ENCODE peak calls at places on chromosomes 11 and 22, in eight cellular contexts. L, A, E, X, T, U, Z and S are unnamed samples.
A peak's percentile ranks its signal among the peaks of the same experiment; 100 is the strongest.

GRCh38 chr11:69825941-69826340 is 6.7 kb upstream of the FGF3 start:
- DNase-seq in L (no peak), A (no peak), E (no peak), X (no peak), T (no peak), U (no peak), Z (no peak), S (no peak)

GRCh38 chr11:69018924-69019323 is 5.9 kb upstream of the MRGPRF start:
- DNase-seq in L (peak; percentile 76), A (no peak), E (no peak), X (no peak), T (no peak), U (no peak), Z (peak; percentile 82), S (no peak)

GRCh38 chr22:20577045-20577444 is 69.6 kb downstream of the MED15 start:
- DNase-seq in L (no peak), A (no peak), E (no peak), X (no peak), T (no peak), U (no peak), Z (no peak), S (no peak)

GRCh38 chr22:35411112-35411511 is 11.2 kb downstream of the MCM5 start:
- DNase-seq in L (no peak), A (no peak), E (no peak), X (no peak), T (no peak), U (no peak), Z (no peak), S (no peak)

GRCh38 chr22:36541831-36542391 is 12.9 kb upstream of the EIF3D start:
- DNase-seq in L (peak; percentile 95), A (no peak), E (peak; percentile 45), X (peak; percentile 64), T (no peak), U (no peak), Z (peak; percentile 97), S (peak; percentile 81)

GRCh38 chr11:83951521-83951920 is 665.4 kb upstream of the CCDC90B start:
- DNase-seq in L (no peak), A (no peak), E (no peak), X (no peak), T (no peak), U (no peak), Z (no peak), S (no peak)

GRCh38 chr11:85718991-85719807 is 33.2 kb upstream of the CCDC89 start:
- DNase-seq in L (peak; percentile 100), A (peak; percentile 82), E (peak; percentile 45), X (peak; percentile 82), T (no peak), U (peak; percentile 73), Z (peak; percentile 100), S (peak; percentile 93)

GRCh38 chr11:57798905-57799559 is 37.4 kb downstream of the CTNND1 start:
- DNase-seq in L (peak; percentile 68), A (peak; percentile 86), E (peak; percentile 78), X (peak; percentile 94), T (no peak), U (peak; percentile 57), Z (peak; percentile 73), S (no peak)

GRCh38 chr11:121829159-121829643 is 286.8 kb downstream of the BLID start:
- DNase-seq in L (peak; percentile 100), A (no peak), E (peak; percentile 28), X (peak; percentile 21), T (peak; percentile 7), U (peak; percentile 48), Z (peak; percentile 100), S (peak; percentile 99)

GRCh38 chr11:90476442-90477007 is 253.7 kb upstream of the CHORDC1 start:
- DNase-seq in L (peak; percentile 29), A (no peak), E (peak; percentile 43), X (peak; percentile 21), T (no peak), U (peak; percentile 30), Z (peak; percentile 54), S (peak; percentile 43)

GRCh38 chr22:46376908-46377565 is 41.5 kb downstream of the TRMU start:
- DNase-seq in L (no peak), A (peak; percentile 69), E (no peak), X (no peak), T (no peak), U (no peak), Z (no peak), S (no peak)

GRCh38 chr22:34993548-34993947 is 72.4 kb upstream of the ISX start:
- DNase-seq in L (no peak), A (no peak), E (no peak), X (no peak), T (no peak), U (no peak), Z (no peak), S (no peak)

GRCh38 chr11:35927730-35928129 is 16.1 kb upstream of the LDLRAD3 start:
- DNase-seq in L (peak; percentile 51), A (peak; percentile 86), E (peak; percentile 60), X (no peak), T (no peak), U (peak; percentile 54), Z (peak; percentile 63), S (peak; percentile 5)

GRCh38 chr11:34682822-34683221 is 61.9 kb downstream of the EHF start:
- DNase-seq in L (peak; percentile 56), A (no peak), E (no peak), X (peak; percentile 38), T (no peak), U (no peak), Z (peak; percentile 66), S (no peak)

GRCh38 chr22:40346178-40347064 is at the start of gene ADSL:
- DNase-seq in L (peak; percentile 69), A (peak; percentile 96), E (peak; percentile 94), X (peak; percentile 47), T (peak; percentile 63), U (peak; percentile 93), Z (peak; percentile 84), S (peak; percentile 74)

GRCh38 chr11:12769834-12770345 is 95.7 kb downstream of the TEAD1 start:
- DNase-seq in L (peak; percentile 93), A (no peak), E (no peak), X (peak; percentile 18), T (no peak), U (no peak), Z (peak; percentile 95), S (peak; percentile 71)

GRCh38 chr11:67288452-67289225 is 464 bp upstream of the ANKRD13D start:
- DNase-seq in L (peak; percentile 80), A (peak; percentile 97), E (peak; percentile 95), X (peak; percentile 54), T (peak; percentile 71), U (peak; percentile 92), Z (peak; percentile 89), S (peak; percentile 87)
- TF ChIP-seq CTCF in L (no peak), A (peak; percentile 4), E (peak; percentile 41), X (no peak), T (no peak), U (peak; percentile 56), Z (peak; percentile 21), S (peak; percentile 9)

GRCh38 chr11:17719940-17720795 is 797 bp downstream of the MYOD1 start:
- DNase-seq in L (peak; percentile 19), A (no peak), E (peak; percentile 46), X (no peak), T (no peak), U (no peak), Z (peak; percentile 38), S (no peak)
- H3K4me3 ChIP-seq in L (no peak overlapping the region), A (no peak overlapping the region), E (no peak overlapping the region), X (no peak overlapping the region), T (no peak overlapping the region), U (no peak overlapping the region), Z (no peak overlapping the region), S (no peak overlapping the region)

GRCh38 chr11:45285931-45286632 is at the start of gene SYT13:
- DNase-seq in L (no peak), A (peak; percentile 84), E (peak; percentile 89), X (no peak), T (no peak), U (peak; percentile 32), Z (peak; percentile 13), S (no peak)

GRCh38 chr11:45288395-45288794 is 2.3 kb upstream of the SYT13 start:
- DNase-seq in L (no peak), A (no peak), E (no peak), X (no peak), T (no peak), U (no peak), Z (no peak), S (no peak)

GRCh38 chr11:45285289-45285828 is 782 bp downstream of the SYT13 start:
- DNase-seq in L (no peak), A (no peak), E (no peak), X (no peak), T (no peak), U (no peak), Z (no peak), S (no peak)

GRCh38 chr11:45289369-45289768 is 3.2 kb upstream of the SYT13 start:
- DNase-seq in L (peak; percentile 52), A (no peak), E (peak; percentile 46), X (no peak), T (no peak), U (no peak), Z (peak; percentile 70), S (peak; percentile 73)

GRCh38 chr11:45287316-45287903 is 1.3 kb upstream of the SYT13 start:
- DNase-seq in L (no peak), A (no peak), E (no peak), X (no peak), T (no peak), U (no peak), Z (no peak), S (no peak)
- H3K27ac ChIP-seq in L (no peak overlapping the region), A (no peak overlapping the region), E (no peak overlapping the region), X (no peak overlapping the region), T (no peak overlapping the region), U (no peak overlapping the region), Z (no peak overlapping the region), S (no peak overlapping the region)

GRCh38 chr11:46362146-46363030 is 15.1 kb downstream of the DGKZ start:
- DNase-seq in L (no peak), A (peak; percentile 71), E (no peak), X (no peak), T (no peak), U (no peak), Z (no peak), S (no peak)

GRCh38 chr11:46364056-46364455 is 16.8 kb downstream of the DGKZ start:
- DNase-seq in L (no peak), A (no peak), E (no peak), X (no peak), T (no peak), U (no peak), Z (no peak), S (no peak)

GRCh38 chr11:46363031-46363407 is 15.8 kb downstream of the DGKZ start:
- DNase-seq in L (peak; percentile 53), A (peak; percentile 88), E (no peak), X (no peak), T (no peak), U (peak; percentile 87), Z (peak; percentile 74), S (peak; percentile 83)

GRCh38 chr11:46364791-46365190 is 16.7 kb upstream of the MDK start:
- DNase-seq in L (no peak), A (peak; percentile 75), E (no peak), X (no peak), T (no peak), U (no peak), Z (no peak), S (no peak)

DNA sequence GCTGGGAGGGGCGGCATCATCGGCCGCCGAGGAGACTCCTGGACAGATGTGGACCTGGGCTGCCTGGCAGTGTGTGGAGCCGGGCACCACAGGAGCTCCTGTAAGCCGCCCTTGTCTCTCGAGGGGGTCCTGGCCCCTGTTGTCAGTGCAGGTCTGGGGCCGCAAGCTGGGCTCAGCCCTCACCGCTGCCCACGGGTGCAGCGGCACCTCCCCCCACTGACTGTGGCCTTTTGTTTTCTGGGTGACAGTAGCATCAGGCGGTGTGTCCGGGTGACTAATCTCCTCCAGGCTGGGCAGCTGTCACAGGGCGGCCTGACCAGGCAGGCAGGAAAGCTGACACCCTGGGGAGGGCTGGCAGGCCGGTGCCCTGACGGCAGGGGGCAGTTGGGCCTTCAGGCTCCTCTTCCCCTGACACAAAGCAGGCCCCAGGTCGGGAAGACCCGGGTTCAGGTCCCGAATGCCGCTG is 16.2 kb downstream of the DGKZ start:
- DNase-seq in L (peak; percentile 46), A (peak; percentile 77), E (no peak), X (peak; percentile 52), T (no peak), U (peak; percentile 88), Z (peak; percentile 57), S (peak; percentile 47)
- TF ChIP-seq CTCF in L (peak; percentile 6), A (no peak), E (no peak), X (peak; percentile 44), T (no peak), U (peak; percentile 16), Z (no peak), S (peak; percentile 57)